ENCODE peak calls at places on chromosome 11, in seven cellular contexts. One of them, this sample, is unnamed.

GRCh38 chr11:88555829-88556202 is 218.3 kb upstream of the CTSC start:
- DNase-seq in suprapubic skin: no peak
- DNase-seq in fibroblast of mammary gland: peak
- DNase-seq in tibial nerve: no peak
- DNase-seq in A549: no peak
- DNase-seq in adrenal gland: no peak
- DNase-seq in colonic mucosa: no peak
- DNase-seq in this sample: peak

GRCh38 chr11:1479006-1479677 is 7.4 kb downstream of the MOB2 start:
- DNase-seq in suprapubic skin: peak
- DNase-seq in fibroblast of mammary gland: no peak
- DNase-seq in tibial nerve: no peak
- DNase-seq in A549: no peak
- DNase-seq in adrenal gland: no peak
- DNase-seq in colonic mucosa: no peak
- DNase-seq in this sample: no peak

GRCh38 chr11:72305077-72305476 is 61.1 kb upstream of the PHOX2A start:
- DNase-seq in suprapubic skin: no peak
- DNase-seq in fibroblast of mammary gland: no peak
- DNase-seq in tibial nerve: no peak
- DNase-seq in A549: no peak
- DNase-seq in adrenal gland: no peak
- DNase-seq in colonic mucosa: no peak
- DNase-seq in this sample: no peak

GRCh38 chr11:41612415-41612814 is 153.0 kb upstream of the LRRC4C start:
- DNase-seq in suprapubic skin: no peak
- DNase-seq in fibroblast of mammary gland: no peak
- DNase-seq in tibial nerve: no peak
- DNase-seq in A549: no peak
- DNase-seq in adrenal gland: no peak
- DNase-seq in colonic mucosa: no peak
- DNase-seq in this sample: peak

GRCh38 chr11:64851831-64852337 is 7.4 kb upstream of the CDC42BPG start:
- DNase-seq in suprapubic skin: no peak
- DNase-seq in fibroblast of mammary gland: no peak
- DNase-seq in tibial nerve: no peak
- DNase-seq in A549: no peak
- DNase-seq in adrenal gland: no peak
- DNase-seq in colonic mucosa: no peak
- DNase-seq in this sample: no peak

GRCh38 chr11:17782938-17783337 is 48.4 kb downstream of the KCNC1 start:
- DNase-seq in suprapubic skin: no peak
- DNase-seq in fibroblast of mammary gland: no peak
- DNase-seq in tibial nerve: no peak
- DNase-seq in A549: no peak
- DNase-seq in adrenal gland: no peak
- DNase-seq in colonic mucosa: no peak
- DNase-seq in this sample: no peak

GRCh38 chr11:14645247-14645912 is 1.8 kb downstream of the PDE3B start:
- DNase-seq in suprapubic skin: no peak
- DNase-seq in fibroblast of mammary gland: peak
- DNase-seq in tibial nerve: no peak
- DNase-seq in A549: peak
- DNase-seq in adrenal gland: no peak
- DNase-seq in colonic mucosa: no peak
- DNase-seq in this sample: peak

GRCh38 chr11:108960498-108960897 is 295.6 kb downstream of the DDX10 start:
- DNase-seq in suprapubic skin: no peak
- DNase-seq in fibroblast of mammary gland: no peak
- DNase-seq in tibial nerve: no peak
- DNase-seq in A549: no peak
- DNase-seq in adrenal gland: no peak
- DNase-seq in colonic mucosa: no peak
- DNase-seq in this sample: no peak

GRCh38 chr11:28798286-28798685 is 690.1 kb downstream of the METTL15 start:
- DNase-seq in suprapubic skin: no peak
- DNase-seq in fibroblast of mammary gland: no peak
- DNase-seq in tibial nerve: no peak
- DNase-seq in A549: no peak
- DNase-seq in adrenal gland: no peak
- DNase-seq in colonic mucosa: no peak
- DNase-seq in this sample: no peak

GRCh38 chr11:76663912-76664440 is 6.6 kb downstream of the LRRC32 start:
- DNase-seq in suprapubic skin: peak
- DNase-seq in fibroblast of mammary gland: no peak
- DNase-seq in tibial nerve: peak
- DNase-seq in A549: no peak
- DNase-seq in adrenal gland: peak
- DNase-seq in colonic mucosa: no peak
- DNase-seq in this sample: no peak

GRCh38 chr11:96290631-96291030 is 52.4 kb downstream of the MAML2 start:
- DNase-seq in suprapubic skin: no peak
- DNase-seq in fibroblast of mammary gland: no peak
- DNase-seq in tibial nerve: no peak
- DNase-seq in A549: no peak
- DNase-seq in adrenal gland: no peak
- DNase-seq in colonic mucosa: no peak
- DNase-seq in this sample: no peak

GRCh38 chr11:71266114-71266833 is 13.9 kb upstream of the SHANK2 start:
- DNase-seq in suprapubic skin: no peak
- DNase-seq in fibroblast of mammary gland: no peak
- DNase-seq in tibial nerve: no peak
- DNase-seq in A549: no peak
- DNase-seq in adrenal gland: no peak
- DNase-seq in colonic mucosa: peak
- DNase-seq in this sample: no peak

GRCh38 chr11:66970371-66970807 is 4.7 kb upstream of the C11orf86 start:
- DNase-seq in suprapubic skin: no peak
- DNase-seq in fibroblast of mammary gland: no peak
- DNase-seq in tibial nerve: no peak
- DNase-seq in A549: no peak
- DNase-seq in adrenal gland: no peak
- DNase-seq in colonic mucosa: no peak
- DNase-seq in this sample: no peak
- H3K4me3 ChIP-seq in suprapubic skin: no peak
- H3K4me3 ChIP-seq in fibroblast of mammary gland: no peak
- H3K4me3 ChIP-seq in tibial nerve: no peak
- H3K4me3 ChIP-seq in A549: no peak
- H3K4me3 ChIP-seq in adrenal gland: no peak
- H3K4me3 ChIP-seq in colonic mucosa: no peak
- H3K4me3 ChIP-seq in this sample: no peak

DNA sequence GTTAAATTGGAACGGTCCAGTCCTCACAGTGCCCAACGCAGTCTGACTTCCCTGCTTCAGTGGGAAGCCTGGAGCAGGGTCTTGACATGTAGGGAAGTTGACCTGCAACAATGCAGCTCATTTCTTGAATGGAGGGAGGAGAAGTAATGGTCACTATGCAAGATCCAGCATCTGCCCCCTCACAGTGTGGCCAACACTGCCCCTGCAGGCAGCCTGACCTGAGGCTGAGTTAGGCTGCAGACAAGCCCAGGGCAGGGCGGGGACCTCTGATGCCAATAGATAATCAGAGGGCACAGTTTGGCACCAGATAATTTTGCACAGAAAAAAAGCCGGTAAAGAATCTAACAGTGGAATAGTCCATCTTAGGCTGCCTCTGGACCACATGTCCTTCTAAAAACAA is 182.3 kb downstream of the DSCAML1 start:
- DNase-seq in suprapubic skin: peak
- DNase-seq in fibroblast of mammary gland: no peak
- DNase-seq in tibial nerve: no peak
- DNase-seq in A549: no peak
- DNase-seq in adrenal gland: no peak
- DNase-seq in colonic mucosa: no peak
- DNase-seq in this sample: no peak
- TF ChIP-seq CTCF in suprapubic skin: no peak
- TF ChIP-seq CTCF in fibroblast of mammary gland: no peak
- TF ChIP-seq CTCF in tibial nerve: no peak
- TF ChIP-seq CTCF in A549: no peak
- TF ChIP-seq CTCF in adrenal gland: no peak
- TF ChIP-seq CTCF in colonic mucosa: no peak
- TF ChIP-seq CTCF in this sample: no peak

GRCh38 chr11:119158467-119158866 is 9.6 kb downstream of the ABCG4 start:
- DNase-seq in suprapubic skin: no peak
- DNase-seq in fibroblast of mammary gland: no peak
- DNase-seq in tibial nerve: no peak
- DNase-seq in A549: no peak
- DNase-seq in adrenal gland: no peak
- DNase-seq in colonic mucosa: no peak
- DNase-seq in this sample: no peak
- H3K4me3 ChIP-seq in suprapubic skin: no peak
- H3K4me3 ChIP-seq in fibroblast of mammary gland: no peak
- H3K4me3 ChIP-seq in tibial nerve: no peak
- H3K4me3 ChIP-seq in A549: no peak
- H3K4me3 ChIP-seq in adrenal gland: no peak
- H3K4me3 ChIP-seq in colonic mucosa: no peak
- H3K4me3 ChIP-seq in this sample: no peak

DNA sequence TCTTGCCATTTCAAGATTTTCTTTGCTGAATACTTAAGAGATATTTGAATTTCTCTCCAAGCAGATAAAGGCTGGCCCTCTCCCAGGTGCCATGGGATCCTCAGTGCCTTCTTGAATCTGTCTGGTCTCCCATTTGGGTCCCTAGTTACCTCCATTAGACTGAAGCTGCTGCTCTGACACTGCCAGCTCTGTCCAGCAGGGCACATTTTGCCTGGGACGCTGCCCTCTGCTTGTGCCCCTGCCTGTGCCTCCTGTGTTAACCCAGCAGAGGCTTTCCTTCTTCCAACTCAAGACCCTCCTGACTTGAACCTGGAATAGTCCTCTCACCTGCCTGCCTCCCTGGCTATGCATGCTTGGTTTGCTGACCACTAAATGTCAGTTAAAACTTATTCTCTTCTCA is 406.3 kb downstream of the BUD13 start:
- DNase-seq in suprapubic skin: no peak
- DNase-seq in fibroblast of mammary gland: no peak
- DNase-seq in tibial nerve: no peak
- DNase-seq in A549: no peak
- DNase-seq in adrenal gland: no peak
- DNase-seq in colonic mucosa: no peak
- DNase-seq in this sample: no peak
- TF ChIP-seq CTCF in suprapubic skin: no peak
- TF ChIP-seq CTCF in fibroblast of mammary gland: no peak
- TF ChIP-seq CTCF in tibial nerve: no peak
- TF ChIP-seq CTCF in A549: no peak
- TF ChIP-seq CTCF in adrenal gland: no peak
- TF ChIP-seq CTCF in colonic mucosa: no peak
- TF ChIP-seq CTCF in this sample: no peak

GRCh38 chr11:114078423-114078822 is 18.9 kb downstream of the ZBTB16 start:
- DNase-seq in suprapubic skin: peak
- DNase-seq in fibroblast of mammary gland: no peak
- DNase-seq in tibial nerve: no peak
- DNase-seq in A549: no peak
- DNase-seq in adrenal gland: no peak
- DNase-seq in colonic mucosa: no peak
- DNase-seq in this sample: no peak

GRCh38 chr11:114081641-114082414 is 22.3 kb downstream of the ZBTB16 start:
- DNase-seq in suprapubic skin: no peak
- DNase-seq in fibroblast of mammary gland: peak
- DNase-seq in tibial nerve: no peak
- DNase-seq in A549: no peak
- DNase-seq in adrenal gland: no peak
- DNase-seq in colonic mucosa: no peak
- DNase-seq in this sample: no peak

GRCh38 chr11:114080769-114081168 is 21.3 kb downstream of the ZBTB16 start:
- DNase-seq in suprapubic skin: no peak
- DNase-seq in fibroblast of mammary gland: no peak
- DNase-seq in tibial nerve: no peak
- DNase-seq in A549: no peak
- DNase-seq in adrenal gland: no peak
- DNase-seq in colonic mucosa: no peak
- DNase-seq in this sample: no peak

GRCh38 chr11:114079406-114080072 is 20.0 kb downstream of the ZBTB16 start:
- DNase-seq in suprapubic skin: peak
- DNase-seq in fibroblast of mammary gland: peak
- DNase-seq in tibial nerve: no peak
- DNase-seq in A549: no peak
- DNase-seq in adrenal gland: no peak
- DNase-seq in colonic mucosa: no peak
- DNase-seq in this sample: no peak

DNA sequence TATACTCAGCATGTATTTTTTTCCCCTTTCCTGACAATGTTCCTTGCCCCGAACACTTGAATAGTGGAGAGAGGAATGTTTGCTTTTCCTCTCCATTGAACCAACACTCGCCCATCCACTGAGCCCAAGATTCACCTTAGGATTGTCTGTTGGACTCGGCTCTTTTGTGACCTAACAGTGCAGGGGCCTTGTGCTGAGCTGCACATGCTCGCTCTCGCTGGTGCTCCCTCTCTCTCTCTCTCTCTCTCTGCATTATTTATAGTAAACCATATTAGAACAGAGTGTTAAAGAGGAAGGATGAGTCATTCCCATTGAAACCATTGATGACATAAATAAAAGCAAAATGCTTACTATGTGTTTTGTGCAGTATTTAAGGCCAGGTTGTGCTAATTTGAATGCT is 20.7 kb downstream of the ZBTB16 start:
- DNase-seq in suprapubic skin: peak
- DNase-seq in fibroblast of mammary gland: peak
- DNase-seq in tibial nerve: no peak
- DNase-seq in A549: no peak
- DNase-seq in adrenal gland: no peak
- DNase-seq in colonic mucosa: no peak
- DNase-seq in this sample: no peak
- H3K4me3 ChIP-seq in suprapubic skin: peak
- H3K4me3 ChIP-seq in fibroblast of mammary gland: no peak
- H3K4me3 ChIP-seq in tibial nerve: no peak
- H3K4me3 ChIP-seq in A549: no peak
- H3K4me3 ChIP-seq in adrenal gland: no peak
- H3K4me3 ChIP-seq in colonic mucosa: no peak
- H3K4me3 ChIP-seq in this sample: no peak

This sample was measured in AG10803.